ENCODE peak calls at places on chromosomes 7 and 10, in four cellular contexts. D is body of pancreas, H is breast epithelium, F is HCT116. P is an unnamed sample.

GRCh38 chr10:130179640-130180039 is 43.4 kb downstream of the GLRX3 start:
- DNase-seq in D (no peak), H (no peak), F (peak; percentile 24), P (no peak)

GRCh38 chr10:178208-178607 is 43.0 kb downstream of the ZMYND11 start:
- DNase-seq in D (no peak), H (no peak), F (peak; percentile 1), P (no peak)

GRCh38 chr7:40299097-40299496 is 164.3 kb downstream of the SUGCT start:
- DNase-seq in D (no peak), H (no peak), F (no peak), P (no peak)

GRCh38 chr10:63413429-63413828 is 52.3 kb downstream of the JMJD1C start:
- DNase-seq in D (no peak), H (no peak), F (no peak), P (no peak)

GRCh38 chr10:90227259-90227658 is 525.9 kb downstream of the KIF20B start:
- DNase-seq in D (no peak), H (no peak), F (peak; percentile 99), P (no peak)

GRCh38 chr7:43960933-43961332 is 34.7 kb downstream of the UBE2D4 start:
- DNase-seq in D (no peak), H (no peak), F (no peak), P (no peak)

GRCh38 chr10:101273330-101273729 is 44.1 kb upstream of the LBX1 start:
- DNase-seq in D (no peak), H (no peak), F (no peak), P (no peak)

GRCh38 chr7:47819054-47819920 is 129.0 kb downstream of the PKD1L1 start:
- DNase-seq in D (peak; percentile 76), H (peak; percentile 58), F (peak; percentile 34), P (peak; percentile 54)

GRCh38 chr10:818526-819220 is 112.8 kb downstream of the LARP4B start:
- DNase-seq in D (no peak), H (no peak), F (no peak), P (no peak)

GRCh38 chr10:51928182-51928581 is 228.8 kb upstream of the CSTF2T start:
- DNase-seq in D (no peak), H (no peak), F (no peak), P (no peak)

GRCh38 chr10:51934373-51934772 is 235.0 kb upstream of the CSTF2T start:
- DNase-seq in D (no peak), H (no peak), F (no peak), P (no peak)

GRCh38 chr10:51937736-51938135 is 238.3 kb upstream of the CSTF2T start:
- DNase-seq in D (no peak), H (no peak), F (no peak), P (no peak)

GRCh38 chr10:51937313-51937712 is 237.9 kb upstream of the CSTF2T start:
- DNase-seq in D (no peak), H (no peak), F (no peak), P (no peak)

DNA sequence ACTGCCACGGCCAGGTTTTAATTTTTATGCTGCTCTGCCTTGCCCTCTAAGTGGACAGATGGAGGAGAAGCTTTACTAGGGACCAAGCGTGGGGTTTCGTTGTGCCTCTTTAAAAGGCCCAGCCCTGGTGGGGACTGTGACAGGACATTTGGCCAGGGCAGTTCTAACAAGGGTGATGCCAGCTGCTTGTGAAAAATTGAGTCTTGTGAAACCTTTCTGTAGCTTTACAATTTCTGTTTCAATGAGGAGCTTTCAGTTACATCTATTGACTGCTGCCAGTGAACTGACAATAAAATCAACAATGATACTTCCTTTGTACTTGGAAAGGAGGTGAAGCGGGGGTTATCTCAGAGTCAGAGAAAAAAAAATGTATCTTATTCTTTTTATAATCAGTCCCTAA is 233.1 kb upstream of the CSTF2T start:
- DNase-seq in D (no peak), H (no peak), F (no peak), P (no peak)
- TF ChIP-seq POLR2A in D (no peak), H (no peak), F (no peak), P (no peak)

DNA sequence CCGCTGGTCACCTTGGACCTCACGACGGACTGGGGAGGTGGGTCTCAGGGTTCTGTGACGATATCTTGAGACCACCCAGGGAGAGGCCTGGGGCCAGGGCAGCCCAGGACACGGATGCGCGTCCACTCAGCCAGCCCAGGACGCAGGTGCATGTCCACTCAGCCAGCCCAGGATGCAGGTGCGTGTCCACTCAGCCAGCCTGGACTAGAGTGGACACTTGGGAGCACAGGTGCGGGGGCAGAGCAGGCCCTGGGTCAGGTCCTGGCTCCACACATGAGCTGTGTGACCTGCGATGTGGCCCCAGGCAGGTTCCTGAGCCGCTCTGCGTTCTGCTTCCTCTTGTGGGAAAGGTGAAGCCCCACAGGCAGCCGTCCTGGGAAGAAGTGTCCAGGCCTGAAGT is 22.2 kb downstream of the KNDC1 start:
- DNase-seq in D (no peak), H (no peak), F (no peak), P (no peak)
- H3K27ac ChIP-seq in D (no peak overlapping the region), H (no peak overlapping the region), F (no peak overlapping the region), P (no peak overlapping the region)

DNA sequence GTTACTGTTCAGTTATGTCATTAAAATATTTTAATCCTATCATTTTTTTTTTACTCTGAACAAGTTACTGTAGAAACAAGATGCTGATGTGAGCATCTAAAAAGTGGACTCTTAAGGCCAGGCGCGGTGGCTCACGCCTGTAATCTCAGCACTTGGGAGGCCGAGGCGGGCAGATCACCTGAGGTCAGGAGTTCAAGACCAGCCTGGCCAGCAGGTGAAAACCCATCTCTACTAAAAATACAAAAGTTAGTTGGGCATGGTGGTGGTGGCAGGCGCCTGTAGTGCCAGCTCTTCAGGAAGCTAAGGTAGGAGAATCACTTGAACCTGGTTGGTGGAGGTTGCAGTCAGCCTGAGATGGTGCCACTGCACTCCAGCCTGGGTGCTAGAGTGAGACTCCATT is 2.9 kb downstream of the WAC start:
- DNase-seq in D (no peak), H (no peak), F (no peak), P (no peak)
- H3K36me3 ChIP-seq in D (peaks cover 26% of the 10 kb centered on the region), H (peaks cover 5% of the 10 kb centered on the region), F (peaks cover 53% of the 10 kb centered on the region), P (no peaks in the 10 kb centered on the region)

GRCh38 chr7:107966701-107967100 is 36.3 kb downstream of the LAMB1 start:
- DNase-seq in D (no peak), H (no peak), F (no peak), P (no peak)
- TF ChIP-seq POLR2A in D (no peak), H (no peak), F (no peak), P (no peak)

GRCh38 chr10:113424304-113424721 is 128.5 kb upstream of the HABP2 start:
- DNase-seq in D (no peak), H (no peak), F (no peak), P (no peak)

GRCh38 chr10:113424984-113425383 is 127.9 kb upstream of the HABP2 start:
- DNase-seq in D (no peak), H (no peak), F (no peak), P (no peak)

GRCh38 chr10:113426181-113426837 is 126.5 kb upstream of the HABP2 start:
- DNase-seq in D (no peak), H (no peak), F (no peak), P (no peak)

GRCh38 chr10:113423877-113424276 is 129.0 kb upstream of the HABP2 start:
- DNase-seq in D (no peak), H (no peak), F (no peak), P (no peak)

GRCh38 chr10:113425596-113425995 is 127.3 kb upstream of the HABP2 start:
- DNase-seq in D (peak; percentile 38), H (no peak), F (no peak), P (no peak)
- H3K27ac ChIP-seq in D (peak overlapping the region; percentile 25), H (peak overlapping the region; percentile 75), F (no peak overlapping the region), P (no peak overlapping the region)